ENCODE peak calls at places on chromosomes 13 and 19, in nine cellular contexts. J is heart right ventricle; N is CD8-positive, alpha-beta memory T cell; H is Karpas-422; S is HepG2; L is A673; K is GM23338; R is IMR-90; P is thoracic aorta. U is an unnamed sample. For H3K4me1 and H3K36me3, the result is how much of the 10 kb centered on the place peaks cover.

GRCh38 chr13:32779119-32779518 is 192.9 kb downstream of the PDS5B start:
- DNase-seq in K (no peak), N (no peak), L (no peak), S (no peak), H (no peak), J (no peak), R (no peak), P (no peak), U (no peak)

GRCh38 chr13:52969373-52969772 is 59.2 kb upstream of the OLFM4 start:
- DNase-seq in K (no peak), J (no peak), P (no peak), L (peak), R (no peak), H (no peak), S (no peak), N (no peak), U (no peak)

GRCh38 chr13:46648166-46648607 is 95.2 kb downstream of the LRCH1 start:
- DNase-seq in S (peak), R (peak), P (no peak), K (peak), L (peak), H (no peak), J (no peak), N (no peak), U (peak)

GRCh38 chr19:34261335-34262109 is 7.2 kb downstream of the GARRE1 start:
- DNase-seq in H (no peak), P (no peak), L (no peak), J (no peak), K (peak), S (peak), R (no peak), N (no peak), U (no peak)

GRCh38 chr19:37309834-37310575 is 60.9 kb upstream of the ZNF527 start:
- DNase-seq in N (no peak), H (peak), J (no peak), S (no peak), P (no peak), R (no peak), K (peak), L (no peak), U (peak)

GRCh38 chr13:33312150-33312908 is 26.8 kb upstream of the STARD13 start:
- DNase-seq in P (no peak), N (no peak), K (peak), H (no peak), J (no peak), L (peak), S (peak), R (peak), U (no peak)

GRCh38 chr19:55694656-55695491 is 19.8 kb downstream of the EPN1 start:
- DNase-seq in S (no peak), P (no peak), N (no peak), J (no peak), R (no peak), L (no peak), H (no peak), K (no peak), U (no peak)

GRCh38 chr13:111370570-111371150 is 50.2 kb downstream of the TEX29 start:
- DNase-seq in L (no peak), P (no peak), R (no peak), N (no peak), S (no peak), K (no peak), H (no peak), J (no peak), U (no peak)

GRCh38 chr19:39996811-39997594 is at the start of gene ZNF546:
- DNase-seq in S (peak), L (peak), H (peak), P (peak), K (peak), J (peak), R (peak), N (peak), U (peak)

GRCh38 chr13:79582896-79583295 is 101.9 kb downstream of the NDFIP2 start:
- DNase-seq in P (no peak), H (no peak), L (no peak), J (no peak), N (no peak), K (no peak), R (no peak), S (no peak), U (no peak)

GRCh38 chr19:19552811-19553210 is 14.7 kb downstream of the CILP2 start:
- DNase-seq in J (no peak), L (no peak), K (peak), R (no peak), S (no peak), P (no peak), N (no peak), H (peak), U (peak)

GRCh38 chr13:43574601-43575000 is 212.2 kb downstream of the ENOX1 start:
- DNase-seq in J (no peak), H (no peak), L (no peak), R (no peak), P (no peak), S (no peak), N (no peak), K (no peak), U (peak)

GRCh38 chr13:49840266-49840665 is 47.8 kb upstream of the KPNA3 start:
- DNase-seq in R (peak), N (no peak), P (no peak), L (peak), H (no peak), K (peak), S (peak), J (no peak), U (no peak)

GRCh38 chr19:41912899-41913475 is 15.3 kb downstream of the ERFL start:
- DNase-seq in R (no peak), K (peak), S (no peak), P (no peak), J (no peak), N (no peak), L (no peak), H (no peak), U (no peak)

GRCh38 chr13:80562423-80562822 is 221.5 kb upstream of the SPRY2 start:
- DNase-seq in K (no peak), P (no peak), H (no peak), R (no peak), N (no peak), J (no peak), S (no peak), L (peak), U (no peak)

GRCh38 chr13:95403349-95404140 is 102.3 kb upstream of the ABCC4 start:
- DNase-seq in L (peak), P (no peak), S (no peak), K (peak), R (no peak), N (no peak), H (peak), J (peak), U (peak)

GRCh38 chr19:10747271-10747670 is 29.4 kb downstream of the DNM2 start:
- DNase-seq in R (no peak), S (no peak), H (no peak), K (no peak), N (no peak), L (no peak), J (no peak), P (no peak), U (no peak)

GRCh38 chr19:10748195-10748923 is 30.5 kb downstream of the DNM2 start:
- DNase-seq in K (no peak), N (no peak), R (no peak), P (no peak), J (no peak), S (no peak), H (no peak), L (no peak), U (no peak)

GRCh38 chr19:10749435-10750384 is 31.8 kb downstream of the DNM2 start:
- DNase-seq in N (no peak), S (peak), P (no peak), K (no peak), R (no peak), H (no peak), J (no peak), L (no peak), U (no peak)

GRCh38 chr19:10747674-10748073 is 29.8 kb downstream of the DNM2 start:
- DNase-seq in J (no peak), R (no peak), L (no peak), P (no peak), S (no peak), H (no peak), K (no peak), N (no peak), U (no peak)

GRCh38 chr19:10748924-10749434 is 31.1 kb downstream of the DNM2 start:
- DNase-seq in K (no peak), J (no peak), S (peak), H (no peak), L (no peak), N (no peak), R (no peak), P (no peak), U (no peak)
- H3K4me1 ChIP-seq in K (under half), J (half or more), S (half or more), H (under half), L (under half), N (half or more), R (under half), P (half or more), U (under half)

DNA sequence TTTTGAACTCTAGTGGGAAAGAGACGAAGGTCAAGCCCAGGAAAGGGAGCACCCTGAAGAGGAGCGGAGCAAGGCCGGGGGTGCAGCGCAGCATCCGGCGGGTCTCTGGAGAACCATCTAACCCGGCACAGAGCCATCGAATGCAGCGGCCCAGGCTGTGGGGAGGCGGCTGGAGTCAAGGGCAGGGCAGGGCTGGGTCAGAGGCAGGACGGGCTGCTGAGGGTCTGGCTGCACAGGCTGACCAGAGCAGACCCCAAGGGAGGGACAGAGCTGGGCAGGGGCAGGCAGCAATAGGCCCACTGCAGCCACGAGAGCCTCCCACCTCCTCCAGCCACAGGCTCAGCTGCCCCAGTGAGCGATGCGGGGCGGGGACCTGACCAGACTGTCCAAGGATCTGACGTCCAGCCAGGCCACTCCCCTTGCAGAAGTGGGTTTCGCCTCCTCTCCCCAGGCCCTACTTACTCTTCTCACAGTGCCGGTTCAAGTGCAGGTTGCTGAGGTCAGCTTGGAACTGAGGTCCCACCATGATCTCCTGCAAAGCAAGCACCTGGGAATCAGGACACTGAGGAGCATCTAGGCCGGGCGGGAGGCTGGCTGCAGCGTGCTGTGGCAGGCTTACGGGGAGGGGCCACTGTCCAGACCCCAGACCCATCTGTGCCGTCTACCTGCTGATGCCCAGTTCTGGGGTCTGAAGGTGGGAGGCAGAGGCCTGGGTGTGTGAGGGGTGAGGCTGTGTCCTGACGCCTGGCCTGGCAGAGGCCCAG is 19.2 kb downstream of the MIER2 start:
- DNase-seq in K (no peak), R (no peak), N (no peak), P (no peak), L (no peak), J (no peak), H (no peak), S (no peak), U (no peak)
- H3K36me3 ChIP-seq in K (under half), R (half or more), N (under half), P (half or more), L (half or more), J (half or more), H (half or more), S (half or more), U (under half)

GRCh38 chr19:2424686-2425621 is 2.4 kb downstream of the TIMM13 start:
- DNase-seq in L (peak), S (no peak), P (no peak), N (no peak), H (no peak), K (peak), J (no peak), R (peak), U (peak)
- H3K4me3 ChIP-seq in L (peak), S (no peak), P (peak), N (no peak), H (no peak), K (peak), J (peak), R (peak), U (no peak)

GRCh38 chr19:17215125-17215971 is at the start of gene USE1:
- DNase-seq in P (peak), K (peak), N (peak), H (peak), S (peak), R (peak), J (peak), L (peak), U (peak)
- H3K4me1 ChIP-seq in P (under half), K (under half), N (under half), H (under half), S (under half), R (under half), J (under half), L (under half), U (under half)